ENCODE peak calls at places on chromosomes 3 and 15, in seven cellular contexts. T is AG10803, J is endodermal cell, E is upper lobe of left lung, S is BE2C, Z is epithelial cell of esophagus, G is HFFc6. Y is an unnamed sample.

GRCh38 chr3:182063742-182064141 is 352.0 kb downstream of the SOX2 start:
- DNase-seq in Z (peak; percentile 80), T (no peak), S (no peak), E (no peak), J (no peak), G (no peak), Y (no peak)

GRCh38 chr3:134407247-134407640 is 33.0 kb upstream of the AMOTL2 start:
- DNase-seq in S (no peak), Z (no peak), E (no peak), G (no peak), J (no peak), T (peak; percentile 75), Y (no peak)

GRCh38 chr15:101652783-101653430 is 726 bp upstream of the TM2D3 start:
- DNase-seq in S (peak; percentile 24), G (no peak), T (peak; percentile 36), J (peak; percentile 65), Z (peak; percentile 40), E (no peak), Y (no peak)

GRCh38 chr15:55742498-55742926 is 440 bp downstream of the PRTG start:
- DNase-seq in S (no peak), G (no peak), J (no peak), T (no peak), Z (peak; percentile 11), E (peak; percentile 28), Y (no peak)

GRCh38 chr3:52123106-52123708 is 31.0 kb downstream of the POC1A start:
- DNase-seq in J (peak; percentile 95), Z (peak; percentile 85), E (peak; percentile 83), S (peak; percentile 68), G (peak; percentile 46), T (peak; percentile 51), Y (peak; percentile 84)

GRCh38 chr3:133469140-133469731 is 69.4 kb downstream of the BFSP2 start:
- DNase-seq in G (no peak), S (no peak), E (peak; percentile 70), J (no peak), Z (no peak), T (no peak), Y (no peak)

GRCh38 chr3:14123308-14124222 is 1.1 kb downstream of the CHCHD4 start:
- DNase-seq in S (no peak), T (no peak), J (peak; percentile 54), E (no peak), G (no peak), Z (peak; percentile 24), Y (no peak)

GRCh38 chr3:30635072-30635471 is 28.7 kb downstream of the TGFBR2 start:
- DNase-seq in S (no peak), Z (no peak), G (no peak), J (no peak), E (no peak), T (no peak), Y (no peak)

GRCh38 chr15:27638950-27639349 is 460.2 kb downstream of the OCA2 start:
- DNase-seq in J (peak; percentile 50), S (peak; percentile 31), E (no peak), G (no peak), T (no peak), Z (no peak), Y (no peak)

GRCh38 chr3:34361921-34362320 is 563.5 kb downstream of the PDCD6IP start:
- DNase-seq in G (no peak), T (no peak), E (peak; percentile 36), S (no peak), J (no peak), Z (no peak), Y (no peak)

GRCh38 chr15:92803852-92804609 is 96.1 kb upstream of the CHD2 start:
- DNase-seq in G (peak; percentile 100), S (no peak), E (peak; percentile 94), J (no peak), Z (peak; percentile 100), T (peak; percentile 100), Y (no peak)

GRCh38 chr15:80732148-80732547 is 37.0 kb downstream of the ABHD17C start:
- DNase-seq in Z (no peak), T (no peak), S (no peak), J (no peak), G (no peak), E (no peak), Y (no peak)

GRCh38 chr15:70476441-70476840 is 286.9 kb downstream of the UACA start:
- DNase-seq in E (no peak), S (no peak), T (no peak), J (no peak), G (no peak), Z (no peak), Y (no peak)

GRCh38 chr3:65672876-65673815 is 365.6 kb downstream of the MAGI1 start:
- DNase-seq in T (peak; percentile 30), E (peak; percentile 58), G (peak; percentile 21), S (peak; percentile 77), Z (peak; percentile 78), J (peak; percentile 85), Y (peak; percentile 69)

GRCh38 chr3:129359102-129359461 is 69.4 kb downstream of the EFCAB12 start:
- DNase-seq in G (no peak), E (no peak), Z (no peak), J (peak; percentile 70), T (no peak), S (peak; percentile 53), Y (no peak)

GRCh38 chr15:40054056-40054745 is 15.2 kb upstream of the SRP14 start:
- DNase-seq in S (no peak), T (no peak), Z (no peak), J (no peak), E (no peak), G (no peak), Y (no peak)

GRCh38 chr15:67025719-67026118 is 39.7 kb upstream of the SMAD3 start:
- DNase-seq in G (peak; percentile 52), S (peak; percentile 46), E (peak; percentile 43), J (no peak), Z (no peak), T (peak; percentile 67), Y (no peak)

GRCh38 chr3:197454014-197454413 is 101.8 kb downstream of the BDH1 start:
- DNase-seq in Z (peak; percentile 37), G (peak; percentile 37), E (no peak), S (peak; percentile 23), T (peak; percentile 43), J (no peak), Y (no peak)
- TF ChIP-seq CTCF in Z (peak; percentile 57), G (peak; percentile 68), E (no peak), S (peak; percentile 55), T (peak; percentile 47), J (peak; percentile 71), Y (peak; percentile 13)

GRCh38 chr15:88113909-88114308 is 142.6 kb downstream of the NTRK3 start:
- DNase-seq in E (no peak), S (no peak), G (no peak), J (no peak), Z (no peak), T (peak; percentile 90), Y (no peak)

GRCh38 chr15:88118741-88119140 is 137.8 kb downstream of the NTRK3 start:
- DNase-seq in G (no peak), S (no peak), Z (no peak), T (no peak), J (no peak), E (no peak), Y (no peak)

GRCh38 chr15:88120021-88120420 is 136.5 kb downstream of the NTRK3 start:
- DNase-seq in E (no peak), Z (no peak), G (no peak), T (no peak), J (no peak), S (no peak), Y (no peak)

GRCh38 chr15:88118035-88118434 is 138.5 kb downstream of the NTRK3 start:
- DNase-seq in S (no peak), J (no peak), E (no peak), G (no peak), T (no peak), Z (no peak), Y (no peak)

DNA sequence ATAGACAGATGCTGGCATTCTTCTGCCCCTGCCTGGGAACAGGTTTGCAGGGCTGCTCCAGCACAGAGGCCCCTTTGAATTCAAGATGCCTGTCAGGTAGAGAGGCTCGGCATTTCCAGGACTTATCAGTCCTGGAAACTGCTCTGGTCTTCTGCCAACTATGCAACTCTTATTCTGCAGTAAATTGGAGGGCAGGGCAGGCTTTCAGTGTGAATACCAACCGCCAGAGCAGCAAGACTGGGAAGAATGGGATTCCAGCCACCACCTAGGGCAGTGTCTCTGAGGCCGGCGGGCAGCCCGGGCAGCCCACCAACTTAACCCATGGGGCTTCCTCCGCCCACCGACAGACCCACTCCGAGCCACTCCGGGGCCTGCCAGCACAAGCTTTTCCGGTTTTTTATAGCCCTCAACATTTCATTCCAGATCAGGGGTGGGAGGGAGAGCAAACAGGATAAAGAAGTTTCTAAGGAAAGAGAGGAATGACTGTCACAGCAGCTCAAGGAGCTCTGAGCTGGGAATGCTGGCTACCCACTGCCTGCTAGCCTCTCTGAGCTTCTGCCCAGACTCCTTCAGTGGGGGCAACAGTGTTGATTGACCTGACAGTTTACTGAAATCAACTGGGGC is 140.9 kb downstream of the NTRK3 start:
- DNase-seq in J (no peak), G (no peak), E (no peak), S (no peak), Z (no peak), T (no peak), Y (no peak)
- TF ChIP-seq CTCF in J (no peak), G (no peak), E (no peak), S (no peak), Z (no peak), T (no peak), Y (no peak)

DNA sequence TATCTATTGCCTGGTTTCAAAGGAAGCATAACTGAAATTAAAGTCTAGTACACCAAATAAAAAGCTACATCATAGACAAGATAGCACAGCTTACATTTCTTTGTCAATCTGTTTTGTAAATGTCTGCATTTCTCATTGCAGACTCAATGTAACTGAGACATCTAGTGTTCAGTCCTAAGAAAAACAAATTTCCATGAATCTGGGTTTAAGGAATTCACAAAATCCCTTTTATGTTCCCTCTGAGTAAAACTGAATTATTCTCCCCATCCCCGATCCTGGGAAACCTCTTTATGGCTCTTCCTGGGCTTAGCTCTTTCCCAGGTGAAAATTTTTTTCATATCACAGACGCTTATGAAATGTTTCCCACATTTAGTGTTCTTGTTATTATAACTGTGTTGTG is 21.6 kb upstream of the RASA2 start:
- DNase-seq in Z (no peak), E (no peak), T (peak; percentile 42), J (no peak), G (no peak), S (no peak), Y (no peak)
- TF ChIP-seq CTCF in Z (no peak), E (no peak), T (peak; percentile 56), J (no peak), G (peak; percentile 69), S (peak; percentile 12), Y (no peak)

GRCh38 chr3:25433106-25433505 is 5.0 kb downstream of the RARB start:
- DNase-seq in Z (no peak), T (no peak), J (no peak), G (no peak), E (no peak), S (no peak), Y (no peak)
- TF ChIP-seq CTCF in Z (no peak), T (no peak), J (no peak), G (no peak), E (no peak), S (no peak), Y (no peak)

DNA sequence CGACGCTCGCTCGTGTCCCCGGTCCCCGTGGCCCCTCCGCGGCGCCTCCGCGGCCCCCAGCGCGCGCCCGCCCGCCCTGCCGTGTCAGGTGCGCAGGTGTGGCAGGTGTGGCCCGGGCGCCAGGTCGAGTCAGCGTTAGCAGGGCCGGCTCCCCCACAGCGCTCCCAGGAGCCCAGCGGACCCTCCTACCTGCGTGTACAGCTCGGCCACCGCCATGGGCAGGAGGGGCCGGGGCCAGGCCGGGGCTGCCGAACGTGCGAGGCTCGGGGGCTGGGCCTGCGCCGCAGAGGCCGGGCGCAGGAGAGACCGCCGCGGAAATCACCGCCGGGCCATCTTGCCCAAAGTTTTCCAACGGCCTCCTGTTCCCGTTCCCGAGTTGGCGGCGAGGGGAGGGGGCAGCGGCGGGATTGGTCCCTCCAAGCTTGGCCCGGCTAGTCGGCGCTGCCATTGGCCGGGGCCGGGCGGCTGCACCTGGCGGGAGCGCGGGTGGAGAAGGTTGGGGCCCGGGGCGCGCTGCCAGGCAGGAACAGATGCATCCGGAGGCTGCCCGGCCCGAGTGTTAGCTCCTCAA is at the start of gene MYO5C:
- DNase-seq in T (no peak), E (peak; percentile 92), J (peak; percentile 97), Z (peak; percentile 72), S (peak; percentile 70), G (no peak), Y (peak; percentile 78)
- TF ChIP-seq CTCF in T (no peak), E (no peak), J (no peak), Z (no peak), S (no peak), G (no peak), Y (no peak)